ENCODE peak calls at places on chromosome 9, in six cellular contexts. H, F, Q, I, N and R are unnamed samples. For H3K36me3, the result is how much of the 10 kb centered on the place peaks cover.

GRCh38 chr9:36764364-36765076 is 191.8 kb downstream of the MELK start:
- DNase-seq in H (peak), I (no peak), N (no peak), F (no peak), Q (no peak), R (no peak)

GRCh38 chr9:77523891-77524290 is 124.2 kb downstream of the GNA14 start:
- DNase-seq in I (no peak), N (no peak), F (no peak), Q (no peak), H (no peak), R (peak)

GRCh38 chr9:126198854-126199253 is 127.8 kb upstream of the MVB12B start:
- DNase-seq in H (no peak), I (no peak), F (no peak), Q (no peak), N (no peak), R (no peak)

GRCh38 chr9:75451505-75451904 is 363.2 kb downstream of the OSTF1 start:
- DNase-seq in N (no peak), I (no peak), H (no peak), F (no peak), Q (no peak), R (no peak)

GRCh38 chr9:105447814-105448812 is at the start of gene FSD1L:
- DNase-seq in I (peak), F (peak), H (peak), N (peak), Q (peak), R (peak)

GRCh38 chr9:130854086-130854485 is 19.0 kb downstream of the ABL1 start:
- DNase-seq in N (no peak), H (no peak), Q (no peak), F (no peak), I (peak), R (no peak)

GRCh38 chr9:77025146-77025545 is 5.7 kb downstream of the FOXB2 start:
- DNase-seq in H (no peak), Q (no peak), N (no peak), I (no peak), F (no peak), R (no peak)

GRCh38 chr9:123376218-123377071 is 20.4 kb downstream of the CRB2 start:
- DNase-seq in H (no peak), F (no peak), I (no peak), N (no peak), Q (no peak), R (no peak)

GRCh38 chr9:133227242-133227860 is 18.3 kb upstream of the OBP2B start:
- DNase-seq in F (peak), Q (no peak), H (no peak), N (peak), I (no peak), R (no peak)

GRCh38 chr9:72415163-72415562 is 50.2 kb upstream of the ZFAND5 start:
- DNase-seq in F (no peak), H (no peak), Q (no peak), N (no peak), I (no peak), R (no peak)

DNA sequence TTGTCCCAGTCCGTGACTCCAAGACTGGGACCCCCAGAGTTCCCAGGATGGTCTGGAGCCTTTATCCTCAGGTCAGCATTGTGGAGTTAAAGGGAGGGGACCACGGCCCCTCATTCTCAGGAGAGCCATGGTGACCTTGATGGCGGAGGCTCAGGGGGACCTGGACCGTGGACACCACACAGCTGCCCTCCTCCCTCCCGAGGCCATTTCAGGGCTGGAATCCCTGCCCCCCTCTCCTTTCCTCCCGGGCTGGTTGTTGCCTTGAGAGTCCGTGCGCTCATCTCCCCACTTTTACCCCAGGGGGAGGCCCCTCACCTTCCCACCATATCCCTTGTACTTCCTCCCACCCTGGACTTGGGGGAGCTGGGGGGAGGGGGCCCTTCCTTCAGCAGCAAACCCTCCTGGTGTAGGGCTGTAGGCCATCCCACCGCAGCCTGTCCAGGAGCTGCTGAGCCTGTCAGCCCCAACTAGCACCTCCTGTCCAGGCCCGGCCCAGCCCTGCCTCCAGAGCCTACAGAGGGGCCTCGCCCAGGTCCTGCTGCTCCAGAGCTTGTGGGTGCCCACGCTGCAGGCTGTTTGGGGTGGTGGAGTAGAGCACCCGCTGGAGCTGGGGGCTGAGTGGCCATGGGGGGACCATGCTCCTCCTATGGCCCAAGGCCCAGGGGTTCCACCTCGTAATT is 14.3 kb upstream of the AJM1 start:
- DNase-seq in F (no peak), N (no peak), Q (no peak), H (no peak), I (no peak), R (no peak)
- H3K36me3 ChIP-seq in F (under half), N (half or more), Q (half or more), H (under half), I (half or more), R (under half)

DNA sequence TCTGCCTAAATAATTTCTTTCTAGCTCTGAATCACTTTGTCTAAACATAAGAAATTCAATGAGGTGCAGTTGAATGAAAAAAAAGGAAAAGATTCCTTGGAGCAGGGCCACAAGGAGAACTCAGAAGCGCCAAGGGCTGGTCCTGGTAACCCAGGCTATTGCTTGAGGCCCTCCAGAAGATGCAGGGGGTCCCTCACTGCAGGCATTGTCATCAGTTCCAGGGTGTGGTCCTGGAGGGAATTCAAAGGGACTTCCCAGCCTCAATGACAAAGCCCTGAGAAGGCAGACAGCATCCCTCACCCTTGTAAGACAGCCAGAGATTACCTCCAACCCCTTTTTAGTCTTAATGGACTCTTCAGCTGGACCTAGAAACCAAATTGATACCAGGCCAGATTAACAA is 90.0 kb downstream of the SYK start:
- DNase-seq in N (no peak), Q (no peak), I (no peak), H (no peak), F (no peak), R (no peak)
- H3K27ac ChIP-seq in N (no peak), Q (no peak), I (no peak), H (no peak), F (no peak), R (no peak)

DNA sequence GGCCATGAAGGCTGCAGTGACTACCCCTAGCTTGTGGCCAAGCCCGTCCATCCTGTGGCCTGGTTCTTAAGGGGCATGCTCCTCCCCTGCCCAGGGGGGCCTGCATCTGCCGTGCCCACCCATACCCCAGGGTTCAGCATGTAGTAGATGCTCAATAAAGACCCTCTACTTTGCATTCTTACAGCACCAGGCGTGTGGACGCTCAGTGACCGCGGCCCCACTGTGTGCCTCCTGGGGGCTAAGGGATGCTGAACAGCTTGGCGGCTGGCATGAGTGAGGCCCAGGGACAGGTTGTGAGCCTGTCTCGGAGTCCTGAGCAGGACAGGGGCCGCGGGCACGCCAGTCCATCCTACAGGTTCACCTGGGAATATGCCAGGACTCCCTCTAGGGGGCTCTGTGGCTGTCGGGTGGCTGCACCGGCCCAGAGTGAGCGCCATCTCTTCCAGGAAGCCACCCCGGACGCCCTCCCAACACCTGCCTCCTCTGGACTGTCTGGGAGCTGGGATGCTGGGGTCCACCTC is 9.1 kb downstream of the NOTCH1 start:
- DNase-seq in H (no peak), I (no peak), F (no peak), Q (no peak), N (no peak), R (no peak)
- H3K36me3 ChIP-seq in H (under half), I (under half), F (under half), Q (under half), N (under half), R (under half)

DNA sequence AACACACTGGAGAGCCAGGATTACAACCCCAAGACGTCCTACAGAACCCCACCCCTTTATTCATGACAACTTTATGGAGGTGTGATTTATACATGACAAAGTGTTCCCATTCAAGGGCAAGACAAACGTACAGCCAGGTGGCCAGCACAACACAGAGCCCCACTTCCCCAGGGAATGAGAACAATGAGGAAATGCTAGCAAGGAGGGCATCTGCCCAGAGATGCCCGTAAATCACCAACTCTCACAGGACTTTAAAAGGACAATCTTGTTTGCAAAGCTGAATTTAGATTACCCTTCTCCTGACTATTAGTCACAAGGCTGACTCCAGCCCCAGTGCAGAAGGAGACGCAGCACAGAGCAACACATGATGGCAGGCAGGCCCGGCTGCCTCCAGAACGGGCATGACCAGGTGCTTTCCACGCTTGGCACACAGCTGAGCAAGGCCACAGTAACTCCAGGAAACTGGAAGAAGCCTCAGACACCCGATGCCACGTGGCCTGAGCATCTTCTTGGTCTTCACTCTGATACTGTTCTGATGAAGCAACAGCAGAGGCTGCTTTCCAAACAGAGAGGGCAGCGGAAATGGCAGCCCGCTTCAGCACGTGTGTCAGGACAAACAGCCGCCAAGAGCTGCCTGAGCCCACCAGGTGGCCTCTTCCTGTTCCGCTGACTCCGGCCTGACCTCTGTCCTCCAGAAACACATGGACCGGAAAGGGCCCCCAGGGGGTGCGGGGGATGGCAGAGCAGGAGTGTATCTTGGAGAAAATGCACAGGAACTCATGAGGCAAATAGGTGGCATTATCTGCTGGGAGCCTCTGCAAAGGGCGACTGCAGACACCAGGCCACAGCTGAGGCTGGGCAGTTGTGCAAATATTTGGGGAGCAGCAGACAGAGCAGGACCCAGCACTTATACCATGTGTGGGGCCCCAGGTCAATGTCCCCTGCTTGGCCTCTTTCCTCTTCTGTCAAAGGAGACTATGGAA is 51.3 kb downstream of the ROR2 start:
- DNase-seq in Q (no peak), I (peak), N (peak), F (no peak), H (peak), R (peak)
- H3K27ac ChIP-seq in Q (no peak), I (peak), N (peak), F (peak), H (no peak), R (no peak)

DNA sequence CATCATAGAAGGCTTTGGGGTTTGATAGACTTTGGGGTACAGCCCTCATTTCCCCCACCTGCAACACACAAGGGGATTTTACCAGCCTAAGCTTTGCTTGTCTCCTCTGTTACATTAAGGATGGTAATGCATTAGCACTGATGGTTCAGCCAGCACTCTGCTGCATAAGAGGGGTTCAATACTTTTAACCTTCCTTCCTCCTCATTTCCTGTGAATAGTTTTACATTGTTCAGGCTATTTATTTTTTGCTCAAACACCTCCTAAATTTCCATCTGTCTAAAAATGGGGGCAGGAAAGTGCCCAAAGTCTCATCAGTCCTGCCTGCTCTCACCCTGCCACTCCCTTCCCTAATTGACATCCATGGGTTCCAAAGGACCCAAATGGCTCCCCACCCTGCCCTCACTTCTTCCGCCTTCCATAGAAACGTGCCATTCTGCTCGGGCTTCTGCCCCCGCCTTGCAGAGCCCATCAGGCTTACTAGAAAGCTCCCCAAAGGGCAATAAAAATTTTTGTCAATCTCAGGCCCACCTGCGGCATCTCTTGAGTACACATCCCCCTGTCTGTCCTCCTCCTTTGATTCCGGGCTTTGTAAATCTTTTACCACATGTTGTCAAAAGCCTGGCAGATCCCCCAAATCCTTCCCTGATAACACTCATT is 239.5 kb upstream of the SLC24A2 start:
- DNase-seq in I (no peak), F (no peak), H (no peak), Q (no peak), N (no peak), R (no peak)
- H3K36me3 ChIP-seq in I (under half), F (under half), H (under half), Q (under half), N (under half), R (under half)

GRCh38 chr9:121363586-121363961 is 6.5 kb downstream of the STOM start:
- DNase-seq in F (no peak), I (no peak), N (no peak), H (no peak), Q (no peak), R (no peak)
- H3K27ac ChIP-seq in F (peak), I (no peak), N (peak), H (peak), Q (no peak), R (no peak)

GRCh38 chr9:70297141-70297540 is 38.4 kb downstream of the SMC5 start:
- DNase-seq in F (no peak), Q (no peak), I (no peak), H (no peak), N (no peak), R (no peak)
- H3K36me3 ChIP-seq in F (under half), Q (under half), I (half or more), H (under half), N (under half), R (under half)

GRCh38 chr9:89536145-89536574 is 38.2 kb upstream of the SEMA4D start:
- DNase-seq in H (no peak), Q (no peak), F (no peak), I (no peak), N (no peak), R (peak)
- H3K27ac ChIP-seq in H (no peak), Q (no peak), F (no peak), I (no peak), N (peak), R (no peak)